ENCODE peak calls at places on chromosomes 4 and X, in eight cellular contexts. N, X, P, H, Q, W, F and E are unnamed samples.

GRCh38 chr4:105765690-105766407 is 57.3 kb downstream of the GSTCD start:
- DNase-seq in N (peak), X (no peak), P (peak), H (no peak), Q (peak), W (no peak), F (no peak), E (no peak)

GRCh38 chrX:124555036-124555595 is 208.8 kb downstream of the SH2D1A start:
- DNase-seq in N (peak), X (no peak), P (peak), H (no peak), Q (peak), W (no peak), F (no peak), E (no peak)

GRCh38 chrX:40085086-40085551 is 12.6 kb downstream of the BCOR start:
- DNase-seq in N (no peak), X (no peak), P (peak), H (no peak), Q (peak), W (no peak), F (no peak), E (no peak)

GRCh38 chrX:39450578-39450977 is 647.2 kb downstream of the BCOR start:
- DNase-seq in N (no peak), X (no peak), P (no peak), H (no peak), Q (no peak), W (no peak), F (no peak), E (no peak)

GRCh38 chr4:17781072-17781830 is at the start of gene FAM184B:
- DNase-seq in N (peak), X (peak), P (no peak), H (no peak), Q (no peak), W (peak), F (peak), E (no peak)

GRCh38 chr4:176824645-176825366 is 32.1 kb upstream of the VEGFC start:
- DNase-seq in N (peak), X (no peak), P (no peak), H (no peak), Q (no peak), W (no peak), F (no peak), E (no peak)

GRCh38 chrX:21398424-21398823 is 24.2 kb downstream of the CNKSR2 start:
- DNase-seq in N (no peak), X (no peak), P (no peak), H (no peak), Q (no peak), W (no peak), F (no peak), E (no peak)

GRCh38 chr4:143375326-143376073 is 38.8 kb downstream of the GAB1 start:
- DNase-seq in N (no peak), X (no peak), P (no peak), H (no peak), Q (peak), W (no peak), F (no peak), E (no peak)

GRCh38 chrX:141989802-141990201 is 86.1 kb downstream of the MAGEC1 start:
- DNase-seq in N (peak), X (no peak), P (no peak), H (peak), Q (peak), W (no peak), F (no peak), E (no peak)

GRCh38 chrX:19852014-19853005 is 35.1 kb downstream of the SH3KBP1 start:
- DNase-seq in N (peak), X (no peak), P (peak), H (no peak), Q (peak), W (no peak), F (no peak), E (no peak)

GRCh38 chrX:111504941-111505340 is 6.5 kb upstream of the SERTM2 start:
- DNase-seq in N (no peak), X (no peak), P (no peak), H (peak), Q (no peak), W (no peak), F (no peak), E (no peak)

GRCh38 chr4:5470318-5470889 is 238.0 kb downstream of the EVC2 start:
- DNase-seq in N (no peak), X (no peak), P (peak), H (no peak), Q (no peak), W (no peak), F (no peak), E (no peak)

GRCh38 chr4:140135529-140136021 is 18.4 kb downstream of the MAML3 start:
- DNase-seq in N (peak), X (peak), P (no peak), H (no peak), Q (peak), W (no peak), F (no peak), E (no peak)

GRCh38 chr4:76373919-76374552 is 46.9 kb downstream of the CCDC158 start:
- DNase-seq in N (peak), X (no peak), P (no peak), H (no peak), Q (peak), W (no peak), F (no peak), E (no peak)

GRCh38 chrX:23501974-23502373 is 165.3 kb upstream of the PRDX4 start:
- DNase-seq in N (no peak), X (no peak), P (no peak), H (no peak), Q (no peak), W (no peak), F (no peak), E (no peak)

GRCh38 chr4:48173055-48173991 is 39.3 kb upstream of the TXK start:
- DNase-seq in N (peak), X (no peak), P (peak), H (no peak), Q (peak), W (no peak), F (peak), E (no peak)

GRCh38 chrX:39652336-39652735 is 445.4 kb downstream of the BCOR start:
- DNase-seq in N (no peak), X (no peak), P (peak), H (no peak), Q (peak), W (no peak), F (peak), E (peak)

GRCh38 chr4:80711956-80712355 is 318.6 kb upstream of the BMP3 start:
- DNase-seq in N (no peak), X (no peak), P (peak), H (no peak), Q (no peak), W (no peak), F (no peak), E (no peak)

GRCh38 chr4:73707269-73707875 is 33.0 kb upstream of the CXCL8 start:
- DNase-seq in N (no peak), X (no peak), P (no peak), H (no peak), Q (no peak), W (no peak), F (no peak), E (no peak)

GRCh38 chr4:81722229-81722900 is 250.7 kb upstream of the RASGEF1B start:
- DNase-seq in N (no peak), X (no peak), P (no peak), H (no peak), Q (no peak), W (no peak), F (no peak), E (no peak)

GRCh38 chr4:42673084-42673429 is 16.2 kb upstream of the ATP8A1 start:
- DNase-seq in N (peak), X (no peak), P (no peak), H (peak), Q (peak), W (no peak), F (no peak), E (no peak)

GRCh38 chrX:703466-704210 is 73.0 kb downstream of the SHOX start:
- DNase-seq in N (no peak), X (no peak), P (no peak), H (no peak), Q (no peak), W (no peak), F (no peak), E (no peak)

GRCh38 chr4:22500128-22500611 is 15.7 kb downstream of the ADGRA3 start:
- DNase-seq in N (no peak), X (no peak), P (no peak), H (no peak), Q (no peak), W (no peak), F (no peak), E (no peak)

GRCh38 chr4:122865421-122865820 is 38.8 kb downstream of the FGF2 start:
- DNase-seq in N (no peak), X (no peak), P (peak), H (no peak), Q (peak), W (no peak), F (no peak), E (no peak)

GRCh38 chr4:154345359-154345758 is 146.2 kb downstream of the DCHS2 start:
- DNase-seq in N (no peak), X (no peak), P (no peak), H (no peak), Q (no peak), W (no peak), F (no peak), E (no peak)

GRCh38 chr4:70940134-70940533 is 38.0 kb downstream of the MOB1B start:
- DNase-seq in N (no peak), X (no peak), P (no peak), H (no peak), Q (no peak), W (no peak), F (no peak), E (no peak)

GRCh38 chr4:56050584-56050983 is 101.8 kb downstream of the CEP135 start:
- DNase-seq in N (no peak), X (no peak), P (no peak), H (no peak), Q (no peak), W (no peak), F (no peak), E (no peak)

GRCh38 chrX:154097003-154097596 is 417 bp downstream of the MECP2 start:
- DNase-seq in N (peak), X (peak), P (peak), H (peak), Q (peak), W (peak), F (peak), E (peak)

GRCh38 chr4:3613980-3614730 is 81.9 kb upstream of the LRPAP1 start:
- DNase-seq in N (no peak), X (no peak), P (no peak), H (no peak), Q (no peak), W (no peak), F (no peak), E (no peak)

GRCh38 chr4:137909910-137910309 is 332.2 kb downstream of the SLC7A11 start:
- DNase-seq in N (no peak), X (peak), P (no peak), H (no peak), Q (no peak), W (no peak), F (no peak), E (no peak)

GRCh38 chrX:85611926-85612325 is 232.5 kb upstream of the POF1B start:
- DNase-seq in N (peak), X (no peak), P (peak), H (no peak), Q (peak), W (no peak), F (peak), E (no peak)

GRCh38 chrX:71454222-71454621 is 78.7 kb upstream of the OGT start:
- DNase-seq in N (no peak), X (no peak), P (peak), H (no peak), Q (no peak), W (no peak), F (no peak), E (no peak)

GRCh38 chr4:123363729-123364128 is 32.9 kb upstream of the SPRY1 start:
- DNase-seq in N (no peak), X (no peak), P (no peak), H (no peak), Q (no peak), W (no peak), F (no peak), E (no peak)

GRCh38 chr4:105158837-105159236 is 12.2 kb downstream of the TET2 start:
- DNase-seq in N (no peak), X (no peak), P (peak), H (peak), Q (peak), W (no peak), F (no peak), E (no peak)

GRCh38 chr4:141447761-141448160 is 188.6 kb upstream of the IL15 start:
- DNase-seq in N (no peak), X (no peak), P (no peak), H (no peak), Q (no peak), W (no peak), F (no peak), E (no peak)

GRCh38 chr4:95867919-95868318 is 28.0 kb downstream of the PDHA2 start:
- DNase-seq in N (peak), X (no peak), P (no peak), H (no peak), Q (peak), W (no peak), F (no peak), E (no peak)

GRCh38 chr4:25448379-25449109 is 71.5 kb downstream of the ANAPC4 start:
- DNase-seq in N (no peak), X (no peak), P (peak), H (no peak), Q (no peak), W (no peak), F (no peak), E (no peak)

GRCh38 chr4:183353557-183353956 is 31.3 kb upstream of the CLDN24 start:
- DNase-seq in N (no peak), X (no peak), P (no peak), H (no peak), Q (no peak), W (no peak), F (no peak), E (no peak)
- TF ChIP-seq CTCF in N (no peak), X (no peak), P (no peak), H (no peak), Q (no peak), W (no peak), F (no peak), E (no peak)

GRCh38 chrX:53163436-53163835 is 61.6 kb downstream of the KDM5C start:
- DNase-seq in N (no peak), X (no peak), P (no peak), H (no peak), Q (no peak), W (no peak), F (no peak), E (no peak)
- TF ChIP-seq CTCF in N (no peak), X (no peak), P (no peak), H (no peak), Q (no peak), W (no peak), F (no peak), E (no peak)

DNA sequence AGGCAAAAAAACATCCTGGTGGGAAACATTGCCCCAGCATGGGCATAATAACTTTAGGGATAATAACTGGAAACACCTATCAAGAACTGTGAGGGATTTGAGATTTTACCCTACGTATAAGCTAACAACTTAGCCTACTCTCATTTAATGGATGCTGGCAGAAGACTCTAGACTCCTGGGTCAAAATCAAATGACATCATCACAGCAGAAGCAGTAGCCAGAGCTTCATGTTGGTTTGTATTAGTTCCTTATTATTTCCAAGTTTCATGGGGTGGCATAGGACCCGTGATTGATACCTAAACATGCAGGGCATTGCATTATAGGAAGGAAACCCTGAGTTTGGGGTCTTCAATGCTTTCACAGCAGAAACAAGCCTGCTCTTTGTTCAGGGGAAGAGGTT is 4.6 kb downstream of the TCEAL9 start:
- DNase-seq in N (no peak), X (no peak), P (no peak), H (no peak), Q (no peak), W (no peak), F (no peak), E (no peak)
- TF ChIP-seq CTCF in N (no peak), X (no peak), P (no peak), H (no peak), Q (no peak), W (no peak), F (no peak), E (no peak)

GRCh38 chr4:16161866-16162408 is 64.3 kb downstream of the TAPT1 start:
- DNase-seq in N (no peak), X (no peak), P (no peak), H (no peak), Q (no peak), W (no peak), F (no peak), E (no peak)
- TF ChIP-seq CTCF in N (no peak), X (no peak), P (no peak), H (no peak), Q (no peak), W (no peak), F (no peak), E (no peak)

DNA sequence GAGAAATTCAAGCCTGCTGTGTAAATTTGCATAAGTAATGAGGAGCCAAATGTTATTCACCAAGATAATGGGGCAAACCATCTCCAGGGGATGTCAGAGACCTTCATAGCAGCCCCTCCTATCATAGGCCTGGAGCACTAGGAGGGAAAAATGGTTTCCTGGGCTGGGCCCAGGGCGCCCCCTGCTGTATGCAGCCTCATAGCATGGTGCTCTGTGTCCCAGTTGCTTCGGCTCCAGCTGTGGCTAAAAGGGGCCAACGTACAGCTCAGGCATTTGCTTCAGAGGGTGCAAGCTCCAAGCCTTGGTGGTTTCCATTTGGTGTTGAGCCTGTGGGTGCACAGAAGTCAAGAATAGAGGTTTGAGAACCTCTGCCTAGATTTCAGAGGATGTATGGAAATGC is 859.3 kb downstream of the RPA4 start:
- DNase-seq in N (no peak), X (no peak), P (no peak), H (no peak), Q (no peak), W (no peak), F (no peak), E (no peak)
- TF ChIP-seq CTCF in N (no peak), X (no peak), P (no peak), H (no peak), Q (no peak), W (no peak), F (no peak), E (no peak)

GRCh38 chr4:119209586-119209985 is 2.9 kb upstream of the USP53 start:
- DNase-seq in N (no peak), X (no peak), P (no peak), H (no peak), Q (no peak), W (no peak), F (no peak), E (no peak)

GRCh38 chr4:119211856-119212250 is 660 bp upstream of the USP53 start:
- DNase-seq in N (no peak), X (no peak), P (no peak), H (no peak), Q (no peak), W (no peak), F (no peak), E (no peak)

GRCh38 chr4:119212251-119212963 is at the start of gene USP53:
- DNase-seq in N (peak), X (peak), P (peak), H (peak), Q (peak), W (peak), F (peak), E (peak)

GRCh38 chr4:119210760-119211159 is 1.8 kb upstream of the USP53 start:
- DNase-seq in N (peak), X (no peak), P (peak), H (no peak), Q (peak), W (no peak), F (no peak), E (no peak)

GRCh38 chr4:119212964-119213606 is 572 bp downstream of the USP53 start:
- DNase-seq in N (peak), X (peak), P (peak), H (peak), Q (peak), W (peak), F (peak), E (peak)
- TF ChIP-seq CTCF in N (peak), X (no peak), P (peak), H (no peak), Q (peak), W (peak), F (peak), E (no peak)